ENCODE peak calls at places on chromosomes 6 and 20, in eight cellular contexts. One of them, this sample, is unnamed.

GRCh38 chr6:149727793-149728498 is 10.0 kb upstream of the LATS1 start:
- DNase-seq in NAMALWA: no peak
- DNase-seq in NCI-H2081 treated with DMSO at 0.1 percent for 48 hours: no peak
- DNase-seq in H9: no peak
- DNase-seq in CD14-positive monocyte: no peak
- DNase-seq in nephron progenitor cell: no peak
- DNase-seq in iPS-NIHi11: no peak
- DNase-seq in DMS153: no peak
- DNase-seq in this sample: no peak

GRCh38 chr6:166556871-166557322 is 29.6 kb downstream of the RAMACL start:
- DNase-seq in H9: no peak
- DNase-seq in DMS153: peak; percentile 83
- DNase-seq in nephron progenitor cell: no peak
- DNase-seq in NAMALWA: no peak
- DNase-seq in CD14-positive monocyte: peak; percentile 53
- DNase-seq in NCI-H2081 treated with DMSO at 0.1 percent for 48 hours: no peak
- DNase-seq in iPS-NIHi11: peak; percentile 66
- DNase-seq in this sample: no peak

GRCh38 chr20:10329387-10330005 is 104.5 kb downstream of the MKKS start:
- DNase-seq in CD14-positive monocyte: no peak
- DNase-seq in iPS-NIHi11: no peak
- DNase-seq in nephron progenitor cell: no peak
- DNase-seq in NCI-H2081 treated with DMSO at 0.1 percent for 48 hours: no peak
- DNase-seq in NAMALWA: no peak
- DNase-seq in H9: no peak
- DNase-seq in DMS153: no peak
- DNase-seq in this sample: no peak

GRCh38 chr6:108875161-108875555 is 26.9 kb downstream of the ARMC2 start:
- DNase-seq in NCI-H2081 treated with DMSO at 0.1 percent for 48 hours: no peak
- DNase-seq in NAMALWA: no peak
- DNase-seq in CD14-positive monocyte: no peak
- DNase-seq in nephron progenitor cell: no peak
- DNase-seq in iPS-NIHi11: no peak
- DNase-seq in DMS153: no peak
- DNase-seq in H9: no peak
- DNase-seq in this sample: no peak

GRCh38 chr6:13120483-13121482 is 207.6 kb downstream of the TBC1D7 start:
- DNase-seq in nephron progenitor cell: no peak
- DNase-seq in NCI-H2081 treated with DMSO at 0.1 percent for 48 hours: no peak
- DNase-seq in NAMALWA: peak; percentile 11
- DNase-seq in H9: no peak
- DNase-seq in iPS-NIHi11: peak; percentile 19
- DNase-seq in CD14-positive monocyte: no peak
- DNase-seq in DMS153: no peak
- DNase-seq in this sample: peak; percentile 38

GRCh38 chr20:4082406-4083102 is 67.2 kb upstream of the RNF24 start:
- DNase-seq in NAMALWA: no peak
- DNase-seq in NCI-H2081 treated with DMSO at 0.1 percent for 48 hours: no peak
- DNase-seq in nephron progenitor cell: no peak
- DNase-seq in H9: peak; percentile 79
- DNase-seq in DMS153: no peak
- DNase-seq in iPS-NIHi11: peak; percentile 59
- DNase-seq in CD14-positive monocyte: peak; percentile 91
- DNase-seq in this sample: peak; percentile 97

GRCh38 chr6:116239856-116240255 is 14.0 kb downstream of the TSPYL4 start:
- DNase-seq in iPS-NIHi11: no peak
- DNase-seq in H9: no peak
- DNase-seq in nephron progenitor cell: no peak
- DNase-seq in NAMALWA: no peak
- DNase-seq in DMS153: no peak
- DNase-seq in NCI-H2081 treated with DMSO at 0.1 percent for 48 hours: no peak
- DNase-seq in CD14-positive monocyte: no peak
- DNase-seq in this sample: no peak

GRCh38 chr6:52904562-52905279 is 4.8 kb downstream of the GSTA3 start:
- DNase-seq in NCI-H2081 treated with DMSO at 0.1 percent for 48 hours: no peak
- DNase-seq in DMS153: no peak
- DNase-seq in H9: peak; percentile 66
- DNase-seq in nephron progenitor cell: no peak
- DNase-seq in CD14-positive monocyte: no peak
- DNase-seq in iPS-NIHi11: peak; percentile 40
- DNase-seq in NAMALWA: peak; percentile 15
- DNase-seq in this sample: peak; percentile 86

GRCh38 chr6:32664827-32665362 is 1.6 kb downstream of the HLA-DQB1 start:
- DNase-seq in iPS-NIHi11: no peak
- DNase-seq in nephron progenitor cell: peak; percentile 36
- DNase-seq in DMS153: no peak
- DNase-seq in H9: peak; percentile 43
- DNase-seq in NAMALWA: peak; percentile 70
- DNase-seq in NCI-H2081 treated with DMSO at 0.1 percent for 48 hours: no peak
- DNase-seq in CD14-positive monocyte: peak; percentile 76
- DNase-seq in this sample: peak; percentile 0

GRCh38 chr20:46994341-46994740 is 99.7 kb downstream of the EYA2 start:
- DNase-seq in H9: no peak
- DNase-seq in NAMALWA: peak; percentile 15
- DNase-seq in CD14-positive monocyte: no peak
- DNase-seq in nephron progenitor cell: no peak
- DNase-seq in NCI-H2081 treated with DMSO at 0.1 percent for 48 hours: no peak
- DNase-seq in iPS-NIHi11: no peak
- DNase-seq in DMS153: peak; percentile 40
- DNase-seq in this sample: no peak

GRCh38 chr6:169229611-169230321 is 23.9 kb downstream of the THBS2 start:
- DNase-seq in CD14-positive monocyte: no peak
- DNase-seq in NAMALWA: no peak
- DNase-seq in H9: no peak
- DNase-seq in iPS-NIHi11: no peak
- DNase-seq in nephron progenitor cell: no peak
- DNase-seq in NCI-H2081 treated with DMSO at 0.1 percent for 48 hours: no peak
- DNase-seq in DMS153: no peak
- DNase-seq in this sample: no peak

GRCh38 chr6:9250852-9251251 is 815.5 kb upstream of the SLC35B3 start:
- DNase-seq in NCI-H2081 treated with DMSO at 0.1 percent for 48 hours: peak; percentile 62
- DNase-seq in NAMALWA: peak; percentile 10
- DNase-seq in H9: peak; percentile 68
- DNase-seq in DMS153: peak; percentile 78
- DNase-seq in nephron progenitor cell: peak; percentile 37
- DNase-seq in CD14-positive monocyte: no peak
- DNase-seq in iPS-NIHi11: peak; percentile 46
- DNase-seq in this sample: peak; percentile 79

GRCh38 chr6:125670586-125670985 is 78.8 kb upstream of the HEY2 start:
- DNase-seq in CD14-positive monocyte: no peak
- DNase-seq in DMS153: no peak
- DNase-seq in NAMALWA: no peak
- DNase-seq in H9: peak; percentile 72
- DNase-seq in NCI-H2081 treated with DMSO at 0.1 percent for 48 hours: no peak
- DNase-seq in iPS-NIHi11: peak; percentile 67
- DNase-seq in nephron progenitor cell: no peak
- DNase-seq in this sample: peak; percentile 88

GRCh38 chr6:72533601-72534000 is 88.3 kb upstream of the KCNQ5 start:
- DNase-seq in nephron progenitor cell: no peak
- DNase-seq in NCI-H2081 treated with DMSO at 0.1 percent for 48 hours: no peak
- DNase-seq in NAMALWA: no peak
- DNase-seq in H9: no peak
- DNase-seq in iPS-NIHi11: no peak
- DNase-seq in CD14-positive monocyte: no peak
- DNase-seq in DMS153: no peak
- DNase-seq in this sample: peak; percentile 10

GRCh38 chr20:33404281-33404680 is 3.0 kb upstream of the CDK5RAP1 start:
- DNase-seq in H9: no peak
- DNase-seq in NAMALWA: no peak
- DNase-seq in nephron progenitor cell: no peak
- DNase-seq in DMS153: no peak
- DNase-seq in NCI-H2081 treated with DMSO at 0.1 percent for 48 hours: no peak
- DNase-seq in CD14-positive monocyte: no peak
- DNase-seq in iPS-NIHi11: no peak
- DNase-seq in this sample: no peak

GRCh38 chr6:119312875-119313338 is 36.7 kb downstream of the MAN1A1 start:
- DNase-seq in DMS153: no peak
- DNase-seq in H9: no peak
- DNase-seq in NCI-H2081 treated with DMSO at 0.1 percent for 48 hours: no peak
- DNase-seq in iPS-NIHi11: no peak
- DNase-seq in nephron progenitor cell: no peak
- DNase-seq in CD14-positive monocyte: no peak
- DNase-seq in NAMALWA: no peak
- DNase-seq in this sample: peak; percentile 79

GRCh38 chr20:45779011-45779915 is 12.4 kb downstream of the WFDC3 start:
- DNase-seq in NAMALWA: no peak
- DNase-seq in DMS153: no peak
- DNase-seq in NCI-H2081 treated with DMSO at 0.1 percent for 48 hours: no peak
- DNase-seq in CD14-positive monocyte: no peak
- DNase-seq in H9: no peak
- DNase-seq in iPS-NIHi11: no peak
- DNase-seq in nephron progenitor cell: no peak
- DNase-seq in this sample: no peak

GRCh38 chr6:12545837-12546658 is 170.5 kb upstream of the PHACTR1 start:
- DNase-seq in NCI-H2081 treated with DMSO at 0.1 percent for 48 hours: no peak
- DNase-seq in iPS-NIHi11: no peak
- DNase-seq in DMS153: no peak
- DNase-seq in CD14-positive monocyte: no peak
- DNase-seq in H9: no peak
- DNase-seq in nephron progenitor cell: no peak
- DNase-seq in NAMALWA: no peak
- DNase-seq in this sample: no peak

GRCh38 chr6:32432050-32432450 is 7.6 kb upstream of the HLA-DRA start:
- DNase-seq in CD14-positive monocyte: no peak
- DNase-seq in DMS153: no peak
- DNase-seq in H9: no peak
- DNase-seq in nephron progenitor cell: no peak
- DNase-seq in NAMALWA: peak; percentile 71
- DNase-seq in iPS-NIHi11: no peak
- DNase-seq in NCI-H2081 treated with DMSO at 0.1 percent for 48 hours: no peak
- DNase-seq in this sample: peak; percentile 25